ENCODE peak calls at places on chromosomes 11 and 22, in five cellular contexts. P is hepatocyte, Q is BE2C, A is omental fat pad, N is mammary epithelial cell. K is an unnamed sample.

GRCh38 chr22:39080993-39081513 is 4.0 kb downstream of the APOBEC3G start:
- DNase-seq in N (no peak), Q (no peak), P (no peak), A (no peak), K (no peak)

GRCh38 chr11:134207538-134208239 is 16.1 kb downstream of the NCAPD3 start:
- DNase-seq in P (peak), A (no peak), N (no peak), Q (peak), K (peak)

GRCh38 chr22:50434849-50435700 is 39.8 kb downstream of the SBF1 start:
- DNase-seq in Q (no peak), A (no peak), P (no peak), N (peak), K (no peak)

GRCh38 chr22:46047841-46048595 is 71.1 kb upstream of the WNT7B start:
- DNase-seq in Q (peak), A (no peak), P (no peak), N (no peak), K (no peak)

GRCh38 chr11:122864386-122864785 is 18.2 kb upstream of the JHY start:
- DNase-seq in A (no peak), P (no peak), Q (no peak), N (no peak), K (no peak)

GRCh38 chr11:116427903-116428637 is 344.7 kb downstream of the BUD13 start:
- DNase-seq in P (peak), N (peak), A (no peak), Q (peak), K (no peak)

GRCh38 chr11:17403977-17404759 is 15.7 kb upstream of the KCNJ11 start:
- DNase-seq in P (no peak), A (no peak), Q (no peak), N (peak), K (no peak)

GRCh38 chr11:117879516-117880480 is 3.3 kb upstream of the FXYD6 start:
- DNase-seq in A (no peak), P (no peak), N (no peak), Q (no peak), K (no peak)

GRCh38 chr11:70505761-70506657 is 107.7 kb downstream of the CTTN start:
- DNase-seq in Q (peak), A (no peak), P (no peak), N (no peak), K (no peak)

GRCh38 chr11:87307101-87307500 is 269.4 kb downstream of the TMEM135 start:
- DNase-seq in Q (no peak), P (no peak), N (no peak), A (no peak), K (no peak)

GRCh38 chr11:31449040-31449439 is 60.4 kb downstream of the IMMP1L start:
- DNase-seq in P (no peak), A (no peak), Q (no peak), N (no peak), K (no peak)

GRCh38 chr11:73401217-73401923 is 25.2 kb downstream of the RELT start:
- DNase-seq in N (no peak), P (no peak), Q (no peak), A (no peak), K (no peak)

GRCh38 chr22:28958611-28959010 is 75.2 kb downstream of the ZNRF3 start:
- DNase-seq in P (no peak), A (no peak), Q (no peak), N (peak), K (no peak)

GRCh38 chr11:6206456-6207180 is 1.3 kb downstream of the C11orf42 start:
- DNase-seq in A (no peak), P (no peak), N (no peak), Q (no peak), K (no peak)

GRCh38 chr22:41448189-41448808 is 1.7 kb upstream of the TOB2 start:
- DNase-seq in N (peak), P (peak), A (peak), Q (peak), K (peak)
- TF ChIP-seq CTCF in N (no peak), P (no peak), A (no peak), Q (no peak), K (no peak)

GRCh38 chr11:61967924-61968757 is 707 bp upstream of the FTH1 start:
- DNase-seq in A (peak), N (peak), Q (no peak), P (peak), K (peak)
- TF ChIP-seq CTCF in A (no peak), N (no peak), Q (no peak), P (no peak), K (no peak)

DNA sequence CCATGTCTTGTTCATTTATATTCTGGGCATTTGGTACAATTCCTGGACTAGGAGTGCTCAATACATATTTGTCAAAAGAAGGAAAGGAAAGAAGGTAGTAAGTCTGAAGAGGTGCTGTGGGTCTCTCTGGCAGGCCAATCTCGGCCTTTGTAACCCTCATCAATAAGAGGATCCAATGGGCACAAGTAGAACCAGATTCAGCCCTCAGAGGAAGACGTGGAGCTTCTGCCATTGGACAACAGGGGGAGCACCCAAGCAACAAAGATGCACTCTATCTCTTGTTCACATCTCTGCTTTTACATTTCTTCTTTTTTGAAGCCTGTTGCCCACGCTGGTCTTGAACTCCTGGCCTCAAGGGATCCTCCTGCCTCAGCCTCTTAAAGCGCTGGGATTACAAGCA is 2.2 kb upstream of the VPS11 start:
- DNase-seq in Q (peak), A (no peak), P (no peak), N (no peak), K (no peak)
- TF ChIP-seq CTCF in Q (peak), A (no peak), P (peak), N (peak), K (peak)

GRCh38 chr11:57638811-57639320 is 10.8 kb downstream of the YPEL4 start:
- DNase-seq in A (no peak), N (no peak), Q (no peak), P (no peak), K (no peak)

GRCh38 chr11:57641011-57641410 is 8.7 kb downstream of the YPEL4 start:
- DNase-seq in A (no peak), P (peak), N (no peak), Q (peak), K (no peak)

GRCh38 chr11:57638005-57638760 is 11.5 kb downstream of the YPEL4 start:
- DNase-seq in Q (peak), A (no peak), P (peak), N (peak), K (no peak)

GRCh38 chr11:57640068-57640800 is 9.5 kb downstream of the YPEL4 start:
- DNase-seq in A (no peak), P (no peak), Q (no peak), N (no peak), K (no peak)

DNA sequence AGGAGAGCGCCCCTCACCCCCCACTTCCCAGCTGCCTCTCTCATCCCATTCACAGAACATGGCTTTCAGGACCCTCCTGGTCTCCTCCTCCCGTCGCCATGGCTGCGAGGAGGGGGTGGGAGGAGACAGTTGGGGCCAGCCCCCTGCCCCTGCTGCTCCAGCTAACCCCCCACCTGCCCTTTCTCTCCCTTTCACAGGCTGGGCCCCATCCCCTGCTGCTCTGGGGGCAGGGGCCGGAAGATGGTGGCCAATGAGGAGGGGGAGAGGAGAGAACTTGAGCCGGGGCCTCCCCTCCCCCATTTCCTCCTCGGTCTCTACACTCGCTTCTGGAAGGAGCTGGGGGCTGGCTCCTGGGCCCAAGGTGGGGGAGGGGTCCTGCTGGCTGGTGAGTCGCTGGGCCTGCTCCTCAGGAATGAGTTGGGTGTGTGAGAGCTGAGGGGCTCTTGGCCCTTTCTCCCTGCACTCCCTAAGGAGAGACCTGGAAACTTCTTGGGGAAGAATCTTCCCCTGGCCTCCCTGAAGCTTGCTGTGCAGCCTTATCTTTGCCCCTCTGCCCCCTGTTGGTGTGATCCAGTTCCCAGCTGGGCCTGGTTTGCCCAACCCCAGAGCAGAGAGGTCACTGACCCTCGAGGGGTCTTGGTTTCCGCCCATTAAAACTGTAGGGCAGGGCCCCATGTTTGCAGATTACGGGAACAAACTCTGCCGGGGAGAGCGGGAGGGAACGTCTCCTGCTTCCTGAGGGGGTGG is 10.2 kb downstream of the YPEL4 start:
- DNase-seq in P (peak), N (no peak), A (no peak), Q (peak), K (no peak)
- TF ChIP-seq CTCF in P (peak), N (no peak), A (no peak), Q (no peak), K (no peak)

DNA sequence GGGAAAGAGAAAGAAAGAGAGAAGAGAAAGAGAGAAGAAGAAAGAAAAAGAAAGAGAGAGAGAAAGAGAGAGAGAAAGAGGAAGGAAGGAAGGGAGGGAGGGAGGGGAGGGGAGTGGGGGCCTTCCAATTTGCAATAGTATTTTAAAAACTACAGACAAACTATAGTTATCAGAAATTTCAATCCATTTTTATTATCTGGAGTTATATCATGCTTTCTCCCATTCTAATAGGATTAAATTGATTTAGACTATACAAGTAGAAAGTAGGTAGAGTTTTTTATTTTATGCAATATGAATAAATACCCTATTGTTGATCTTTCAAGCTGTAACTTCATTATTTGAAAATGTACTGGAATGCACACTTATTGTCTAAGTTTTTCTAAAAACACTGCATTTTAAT is 70.2 kb upstream of the CEP126 start:
- DNase-seq in N (no peak), P (no peak), A (no peak), Q (no peak), K (no peak)
- TF ChIP-seq CTCF in N (no peak), P (no peak), A (no peak), Q (no peak), K (no peak)

GRCh38 chr11:21811572-21811971 is 381.3 kb upstream of the ANO5 start:
- DNase-seq in P (peak), A (no peak), Q (peak), N (no peak), K (no peak)
- TF ChIP-seq CTCF in P (no peak), A (no peak), Q (peak), N (no peak), K (no peak)

DNA sequence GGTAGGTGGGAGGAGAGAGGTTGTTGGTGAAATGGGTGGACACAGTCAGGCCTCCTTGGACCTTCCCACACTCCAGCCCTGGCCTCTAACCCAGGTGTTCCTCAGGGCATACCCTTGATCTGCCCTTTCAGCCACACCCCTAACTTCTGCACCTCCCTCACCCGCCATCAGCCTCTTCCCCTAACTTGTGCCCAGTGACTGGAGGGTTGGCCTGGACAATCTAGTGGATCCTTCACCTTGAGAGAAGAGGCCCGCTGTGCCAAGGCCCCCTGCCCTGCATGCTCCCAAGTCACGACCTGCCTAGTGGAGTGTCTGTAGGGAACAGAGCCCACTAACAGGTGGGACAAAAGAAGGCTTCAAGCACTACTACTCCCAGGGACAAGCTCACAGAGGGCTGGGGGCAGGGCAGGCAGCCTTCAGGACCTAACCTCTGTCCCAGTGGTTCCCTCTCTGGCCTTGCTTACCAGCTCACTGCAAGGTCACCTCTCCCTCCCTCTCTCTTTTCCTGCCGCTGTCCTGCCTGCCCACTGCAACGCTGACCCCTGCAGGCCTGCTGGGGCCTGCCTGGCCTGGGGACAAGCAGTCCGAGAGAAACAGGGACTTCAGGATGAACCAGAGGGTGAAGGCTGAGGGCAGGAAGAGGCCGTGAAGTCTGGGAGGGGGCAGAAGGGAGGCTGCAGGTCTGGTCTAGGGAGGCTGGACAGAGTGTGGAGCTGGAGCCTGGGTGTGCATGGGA is 3.3 kb downstream of the SYT7 start:
- DNase-seq in Q (peak), A (no peak), P (peak), N (no peak), K (no peak)
- TF ChIP-seq CTCF in Q (peak), A (no peak), P (peak), N (peak), K (no peak)

GRCh38 chr11:95972055-95972454 is 48.1 kb upstream of the MTMR2 start:
- DNase-seq in P (no peak), Q (no peak), N (no peak), A (no peak), K (no peak)

GRCh38 chr11:95968585-95968984 is 44.7 kb upstream of the MTMR2 start:
- DNase-seq in P (no peak), Q (no peak), A (no peak), N (no peak), K (no peak)
- TF ChIP-seq CTCF in P (no peak), Q (peak), A (no peak), N (peak), K (no peak)

GRCh38 chr11:91495837-91496236 is 728.8 kb upstream of the FAT3 start:
- DNase-seq in N (no peak), P (no peak), Q (no peak), A (no peak), K (no peak)
- TF ChIP-seq CTCF in N (peak), P (no peak), Q (no peak), A (no peak), K (no peak)

GRCh38 chr11:111426615-111427014 is 47.5 kb upstream of the POU2AF1 start:
- DNase-seq in N (peak), P (no peak), Q (no peak), A (no peak), K (no peak)
- TF ChIP-seq CTCF in N (no peak), P (no peak), Q (no peak), A (no peak), K (no peak)